ENCODE peak calls at places on chromosomes 7 and 10, in eight cellular contexts. One of them, this sample, is unnamed.
A peak's percentile ranks its signal among the peaks of the same experiment; 100 is the strongest.

GRCh38 chr7:134932707-134933370 is 53.5 kb upstream of the AGBL3 start:
- DNase-seq in D341Med: no peak
- DNase-seq in HTR-8/SVneo: no peak
- DNase-seq in fibroblast of mammary gland: peak; percentile 78
- DNase-seq in activated CD4-positive, CD25-positive, alpha-beta regulatory T cell: no peak
- DNase-seq in NCI-H1092 treated with DMSO at 0.1 percent for 48 hours: no peak
- DNase-seq in CMK: no peak
- DNase-seq in KBM-7: no peak
- DNase-seq in this sample: no peak

GRCh38 chr10:98486421-98486820 is 39.7 kb upstream of the HPS1 start:
- DNase-seq in D341Med: no peak
- DNase-seq in HTR-8/SVneo: no peak
- DNase-seq in fibroblast of mammary gland: peak; percentile 87
- DNase-seq in activated CD4-positive, CD25-positive, alpha-beta regulatory T cell: no peak
- DNase-seq in NCI-H1092 treated with DMSO at 0.1 percent for 48 hours: no peak
- DNase-seq in CMK: no peak
- DNase-seq in KBM-7: no peak
- DNase-seq in this sample: no peak

GRCh38 chr7:7738177-7738576 is 19.8 kb upstream of the RPA3 start:
- DNase-seq in D341Med: no peak
- DNase-seq in HTR-8/SVneo: no peak
- DNase-seq in fibroblast of mammary gland: no peak
- DNase-seq in activated CD4-positive, CD25-positive, alpha-beta regulatory T cell: no peak
- DNase-seq in NCI-H1092 treated with DMSO at 0.1 percent for 48 hours: no peak
- DNase-seq in CMK: no peak
- DNase-seq in KBM-7: no peak
- DNase-seq in this sample: no peak

GRCh38 chr7:154862153-154862791 is 140.7 kb downstream of the PAXIP1 start:
- DNase-seq in D341Med: no peak
- DNase-seq in HTR-8/SVneo: no peak
- DNase-seq in fibroblast of mammary gland: no peak
- DNase-seq in activated CD4-positive, CD25-positive, alpha-beta regulatory T cell: no peak
- DNase-seq in NCI-H1092 treated with DMSO at 0.1 percent for 48 hours: peak; percentile 57
- DNase-seq in CMK: no peak
- DNase-seq in KBM-7: no peak
- DNase-seq in this sample: no peak

GRCh38 chr7:137771679-137772078 is 75.1 kb downstream of the DGKI start:
- DNase-seq in D341Med: no peak
- DNase-seq in HTR-8/SVneo: no peak
- DNase-seq in fibroblast of mammary gland: peak; percentile 93
- DNase-seq in activated CD4-positive, CD25-positive, alpha-beta regulatory T cell: no peak
- DNase-seq in NCI-H1092 treated with DMSO at 0.1 percent for 48 hours: no peak
- DNase-seq in CMK: no peak
- DNase-seq in KBM-7: no peak
- DNase-seq in this sample: no peak

GRCh38 chr10:51031995-51032394 is 42.3 kb upstream of the PRKG1 start:
- DNase-seq in D341Med: no peak
- DNase-seq in HTR-8/SVneo: no peak
- DNase-seq in fibroblast of mammary gland: no peak
- DNase-seq in activated CD4-positive, CD25-positive, alpha-beta regulatory T cell: no peak
- DNase-seq in NCI-H1092 treated with DMSO at 0.1 percent for 48 hours: no peak
- DNase-seq in CMK: no peak
- DNase-seq in KBM-7: no peak
- DNase-seq in this sample: no peak

GRCh38 chr10:43610636-43611035 is 4.4 kb downstream of the ZNF485 start:
- DNase-seq in D341Med: no peak
- DNase-seq in HTR-8/SVneo: no peak
- DNase-seq in fibroblast of mammary gland: peak; percentile 49
- DNase-seq in activated CD4-positive, CD25-positive, alpha-beta regulatory T cell: no peak
- DNase-seq in NCI-H1092 treated with DMSO at 0.1 percent for 48 hours: no peak
- DNase-seq in CMK: no peak
- DNase-seq in KBM-7: no peak
- DNase-seq in this sample: no peak

GRCh38 chr7:98735801-98736200 is 118.7 kb downstream of the NPTX2 start:
- DNase-seq in D341Med: no peak
- DNase-seq in HTR-8/SVneo: no peak
- DNase-seq in fibroblast of mammary gland: no peak
- DNase-seq in activated CD4-positive, CD25-positive, alpha-beta regulatory T cell: no peak
- DNase-seq in NCI-H1092 treated with DMSO at 0.1 percent for 48 hours: no peak
- DNase-seq in CMK: no peak
- DNase-seq in KBM-7: no peak
- DNase-seq in this sample: no peak

GRCh38 chr10:50576245-50576815 is 47.4 kb downstream of the SGMS1 start:
- DNase-seq in D341Med: no peak
- DNase-seq in HTR-8/SVneo: peak; percentile 13
- DNase-seq in fibroblast of mammary gland: peak; percentile 7
- DNase-seq in activated CD4-positive, CD25-positive, alpha-beta regulatory T cell: no peak
- DNase-seq in NCI-H1092 treated with DMSO at 0.1 percent for 48 hours: no peak
- DNase-seq in CMK: no peak
- DNase-seq in KBM-7: no peak
- DNase-seq in this sample: no peak

GRCh38 chr7:68186072-68186471 is 1189.4 kb downstream of the TYW1 start:
- DNase-seq in D341Med: no peak
- DNase-seq in HTR-8/SVneo: no peak
- DNase-seq in fibroblast of mammary gland: no peak
- DNase-seq in activated CD4-positive, CD25-positive, alpha-beta regulatory T cell: no peak
- DNase-seq in NCI-H1092 treated with DMSO at 0.1 percent for 48 hours: no peak
- DNase-seq in CMK: no peak
- DNase-seq in KBM-7: no peak
- DNase-seq in this sample: no peak

GRCh38 chr7:80876894-80877414 is 41.9 kb downstream of the SEMA3C start:
- DNase-seq in D341Med: peak; percentile 39
- DNase-seq in HTR-8/SVneo: peak; percentile 35
- DNase-seq in fibroblast of mammary gland: peak; percentile 56
- DNase-seq in activated CD4-positive, CD25-positive, alpha-beta regulatory T cell: no peak
- DNase-seq in NCI-H1092 treated with DMSO at 0.1 percent for 48 hours: no peak
- DNase-seq in CMK: peak; percentile 36
- DNase-seq in KBM-7: no peak
- DNase-seq in this sample: peak; percentile 51

GRCh38 chr10:116691544-116692126 is 50.7 kb downstream of the HSPA12A start:
- DNase-seq in D341Med: no peak
- DNase-seq in HTR-8/SVneo: no peak
- DNase-seq in fibroblast of mammary gland: no peak
- DNase-seq in activated CD4-positive, CD25-positive, alpha-beta regulatory T cell: no peak
- DNase-seq in NCI-H1092 treated with DMSO at 0.1 percent for 48 hours: no peak
- DNase-seq in CMK: no peak
- DNase-seq in KBM-7: no peak
- DNase-seq in this sample: no peak

This sample was measured in colonic mucosa.